ENCODE peak calls at places on chromosomes 13 and 19, in four cellular contexts. U is A549, Z is left ventricle myocardium inferior, F is heart left ventricle. R is an unnamed sample. For H3K4me1, the result is how much of the 10 kb centered on the place peaks cover.

GRCh38 chr13:33182729-33183128 is 102.8 kb downstream of the STARD13 start:
- DNase-seq in U (no peak), Z (no peak), F (no peak), R (no peak)

GRCh38 chr13:107035778-107036177 is 467.8 kb upstream of the ARGLU1 start:
- DNase-seq in U (no peak), Z (no peak), F (no peak), R (no peak)

GRCh38 chr19:33071887-33072286 is 7.2 kb upstream of the RHPN2 start:
- DNase-seq in U (peak), Z (no peak), F (no peak), R (no peak)

GRCh38 chr19:23785982-23786381 is 27.3 kb upstream of the ZNF681 start:
- DNase-seq in U (no peak), Z (no peak), F (no peak), R (no peak)

GRCh38 chr19:6250024-6250605 is 29.7 kb downstream of the MLLT1 start:
- DNase-seq in U (no peak), Z (no peak), F (no peak), R (no peak)

GRCh38 chr19:54541712-54542111 is 31.9 kb upstream of the LILRA2 start:
- DNase-seq in U (no peak), Z (no peak), F (no peak), R (no peak)

GRCh38 chr19:18232540-18233223 is 6.4 kb upstream of the PDE4C start:
- DNase-seq in U (peak), Z (no peak), F (no peak), R (no peak)

GRCh38 chr13:79108914-79109643 is 297.0 kb downstream of the RBM26 start:
- DNase-seq in U (no peak), Z (no peak), F (no peak), R (no peak)

GRCh38 chr19:8517551-8518442 is 3.8 kb upstream of the ZNF414 start:
- DNase-seq in U (no peak), Z (no peak), F (no peak), R (no peak)

GRCh38 chr19:19750842-19751790 is 18.2 kb upstream of the ZNF14 start:
- DNase-seq in U (no peak), Z (no peak), F (no peak), R (no peak)

GRCh38 chr13:34462843-34463242 is 479.2 kb upstream of the NBEA start:
- DNase-seq in U (peak), Z (peak), F (no peak), R (no peak)

GRCh38 chr19:982567-983170 is 1.5 kb upstream of the WDR18 start:
- DNase-seq in U (peak), Z (peak), F (peak), R (peak)

GRCh38 chr19:11405846-11406643 is 13.1 kb downstream of the RGL3 start:
- DNase-seq in U (no peak), Z (no peak), F (no peak), R (no peak)

GRCh38 chr13:67554746-67555452 is 324.8 kb upstream of the PCDH9 start:
- DNase-seq in U (no peak), Z (no peak), F (no peak), R (no peak)

GRCh38 chr19:14405380-14405757 is 13.8 kb downstream of the DDX39A start:
- DNase-seq in U (no peak), Z (no peak), F (no peak), R (no peak)

GRCh38 chr13:98690348-98691041 is 62.0 kb downstream of the SLC15A1 start:
- DNase-seq in U (no peak), Z (no peak), F (no peak), R (no peak)

GRCh38 chr13:113129921-113130750 is 7.5 kb downstream of the F10 start:
- DNase-seq in U (no peak), Z (no peak), F (peak), R (peak)

GRCh38 chr13:21478881-21479808 is 20.0 kb upstream of the ZDHHC20 start:
- DNase-seq in U (peak), Z (no peak), F (peak), R (no peak)

GRCh38 chr19:34649886-34650543 is 26.9 kb downstream of the SCGB2B2 start:
- DNase-seq in U (no peak), Z (no peak), F (no peak), R (no peak)

GRCh38 chr13:26897706-26898550 is 137.3 kb upstream of the GPR12 start:
- DNase-seq in U (no peak), Z (no peak), F (no peak), R (no peak)

GRCh38 chr19:17829855-17830566 is 8.7 kb upstream of the INSL3 start:
- DNase-seq in U (peak), Z (no peak), F (no peak), R (no peak)

GRCh38 chr13:107883561-107884175 is 331.7 kb downstream of the LIG4 start:
- DNase-seq in U (no peak), Z (no peak), F (no peak), R (no peak)

GRCh38 chr13:102902789-102903347 is 57.0 kb downstream of the ERCC5 start:
- DNase-seq in U (no peak), Z (peak), F (peak), R (no peak)

GRCh38 chr19:42254083-42254849 is 662 bp downstream of the ERF start:
- DNase-seq in U (peak), Z (peak), F (peak), R (peak)

GRCh38 chr19:5001547-5002131 is 32.7 kb downstream of the KDM4B start:
- DNase-seq in U (peak), Z (no peak), F (no peak), R (no peak)

GRCh38 chr19:46081928-46082727 is 41.3 kb upstream of the IGFL4 start:
- DNase-seq in U (peak), Z (no peak), F (no peak), R (no peak)

GRCh38 chr13:110364081-110364480 is 57.0 kb downstream of the COL4A2 start:
- DNase-seq in U (no peak), Z (no peak), F (no peak), R (no peak)

GRCh38 chr19:34375598-34375997 is 10.6 kb downstream of the GPI start:
- DNase-seq in U (no peak), Z (no peak), F (no peak), R (no peak)

GRCh38 chr19:23901360-23901759 is 13.3 kb upstream of the ZNF726 start:
- DNase-seq in U (no peak), Z (no peak), F (no peak), R (no peak)

GRCh38 chr19:52286256-52286655 is 10.7 kb upstream of the ZNF480 start:
- DNase-seq in U (no peak), Z (no peak), F (no peak), R (no peak)

GRCh38 chr13:84400711-84401110 is 518.4 kb upstream of the SLITRK1 start:
- DNase-seq in U (no peak), Z (no peak), F (no peak), R (no peak)

GRCh38 chr13:76338003-76338402 is 548.2 kb downstream of the KCTD12 start:
- DNase-seq in U (no peak), Z (no peak), F (no peak), R (no peak)

GRCh38 chr13:81929988-81930387 is 1589.1 kb upstream of the SPRY2 start:
- DNase-seq in U (peak), Z (no peak), F (no peak), R (no peak)

GRCh38 chr19:4013886-4014540 is 6.5 kb downstream of the PIAS4 start:
- DNase-seq in U (no peak), Z (no peak), F (no peak), R (no peak)

GRCh38 chr13:34035676-34036325 is 217.9 kb downstream of the RFC3 start:
- DNase-seq in U (peak), Z (no peak), F (no peak), R (no peak)

GRCh38 chr13:73991884-73992283 is 142.3 kb downstream of the KLF12 start:
- DNase-seq in U (no peak), Z (no peak), F (no peak), R (no peak)

GRCh38 chr13:73987618-73988017 is 146.6 kb downstream of the KLF12 start:
- DNase-seq in U (no peak), Z (no peak), F (no peak), R (no peak)

GRCh38 chr13:73991384-73991783 is 142.8 kb downstream of the KLF12 start:
- DNase-seq in U (no peak), Z (no peak), F (no peak), R (no peak)

GRCh38 chr13:73985789-73986188 is 148.4 kb downstream of the KLF12 start:
- DNase-seq in U (no peak), Z (no peak), F (no peak), R (no peak)

GRCh38 chr13:73989244-73989843 is 144.9 kb downstream of the KLF12 start:
- DNase-seq in U (no peak), Z (no peak), F (no peak), R (no peak)
- H3K4me1 ChIP-seq in U (under half), Z (under half), F (under half), R (under half)

GRCh38 chr19:55642153-55643002 is 1.1 kb upstream of the ZNF581 start:
- DNase-seq in U (no peak), Z (no peak), F (no peak), R (peak)
- H3K27ac ChIP-seq in U (peak), Z (peak), F (peak), R (peak)

GRCh38 chr19:48618278-48618915 is 581 bp downstream of the RPL18 start:
- DNase-seq in U (no peak), Z (no peak), F (no peak), R (no peak)

GRCh38 chr19:48616041-48616436 is 1.2 kb upstream of the FAM83E start:
- DNase-seq in U (no peak), Z (no peak), F (no peak), R (no peak)

GRCh38 chr19:48616491-48617056 is 1.7 kb upstream of the FAM83E start:
- DNase-seq in U (no peak), Z (no peak), F (no peak), R (no peak)

GRCh38 chr19:48618916-48619691 is at the start of the genes RPL18 and SPHK2:
- DNase-seq in U (peak), Z (peak), F (peak), R (peak)

DNA sequence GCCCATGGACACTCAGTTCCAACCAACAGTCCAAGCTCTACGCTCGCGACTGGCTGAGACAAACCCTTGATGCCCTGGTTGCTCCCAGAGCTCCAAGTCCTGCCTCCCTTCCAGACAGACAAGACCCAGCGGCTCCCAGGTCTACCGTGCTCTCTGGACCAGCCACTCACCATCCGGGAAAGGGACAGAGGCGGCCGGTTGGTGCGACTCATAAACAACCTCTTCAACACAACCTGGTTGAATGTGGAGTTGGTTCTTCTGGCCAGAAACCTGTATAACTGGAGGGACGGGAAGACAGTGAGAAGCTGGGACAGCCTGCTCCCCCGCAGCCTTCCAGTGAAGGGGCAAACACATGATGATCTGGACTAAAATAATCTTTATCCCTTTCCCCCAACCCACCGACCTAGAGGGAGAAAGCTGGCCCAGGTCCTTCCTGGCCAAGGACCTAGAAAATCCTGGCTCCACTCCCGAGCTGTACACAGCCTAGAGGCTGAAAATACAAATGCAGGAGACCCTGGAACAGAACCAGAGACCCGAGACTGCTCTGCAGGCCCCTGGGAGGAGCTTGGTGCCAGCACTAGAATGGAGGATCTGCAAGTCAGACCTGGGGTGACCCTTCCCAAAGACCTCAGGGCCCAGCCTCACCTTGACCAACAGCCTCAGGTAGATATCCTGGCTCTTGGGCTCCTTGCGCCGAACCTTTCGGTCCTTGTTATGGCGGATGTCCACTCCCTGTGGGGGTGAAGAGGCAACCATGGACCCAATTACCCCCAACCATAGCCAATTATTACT is 1.6 kb downstream of the RPL18 start:
- DNase-seq in U (no peak), Z (no peak), F (no peak), R (no peak)
- H3K4me3 ChIP-seq in U (peak), Z (peak), F (peak), R (no peak)

DNA sequence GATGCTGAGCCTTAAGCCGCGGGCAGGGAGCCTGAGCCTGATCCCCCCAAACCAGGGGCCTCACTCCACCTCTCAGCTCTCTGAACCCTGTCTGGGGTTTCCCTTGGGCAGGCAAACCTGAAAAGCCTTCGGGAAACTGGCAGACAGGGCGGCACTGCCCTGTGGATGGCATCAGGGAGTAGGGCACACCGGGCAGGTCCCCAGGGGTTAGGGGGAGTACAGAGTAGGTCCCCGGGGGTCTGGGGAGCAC is 9.7 kb downstream of the MKNK2 start:
- DNase-seq in U (no peak), Z (no peak), F (no peak), R (no peak)
- H3K4me1 ChIP-seq in U (half or more), Z (half or more), F (half or more), R (under half)